ENCODE peak calls at places on chromosome X, in four cellular contexts. V, B, R and I are unnamed samples.
A peak's percentile ranks its signal among the peaks of the same experiment; 100 is the strongest.

GRCh38 chrX:134026732-134027311 is 41.4 kb upstream of the GPC3 start:
- DNase-seq in V (peak; percentile 86), B (peak; percentile 61), R (peak; percentile 5), I (peak; percentile 49)

GRCh38 chrX:106611682-106612402 is at the start of gene RADX:
- DNase-seq in V (peak; percentile 92), B (peak; percentile 91), R (peak; percentile 45), I (peak; percentile 78)

GRCh38 chrX:137033774-137034507 is at the start of gene GPR101:
- DNase-seq in V (no peak), B (no peak), R (no peak), I (no peak)

GRCh38 chrX:76427560-76428242 is at the start of gene MAGEE1:
- DNase-seq in V (peak; percentile 79), B (peak; percentile 82), R (peak; percentile 37), I (peak; percentile 53)

GRCh38 chrX:70635227-70635626 is 190.6 kb downstream of the DLG3 start:
- DNase-seq in V (peak; percentile 7), B (no peak), R (no peak), I (no peak)

GRCh38 chrX:120302434-120302833 is 8.8 kb downstream of the TMEM255A start:
- DNase-seq in V (peak; percentile 68), B (peak; percentile 46), R (no peak), I (no peak)

GRCh38 chrX:15834827-15835595 is 19.6 kb downstream of the AP1S2 start:
- DNase-seq in V (peak; percentile 66), B (no peak), R (peak; percentile 60), I (no peak)

GRCh38 chrX:110733166-110733565 is 62.5 kb downstream of the CHRDL1 start:
- DNase-seq in V (no peak), B (no peak), R (peak; percentile 17), I (no peak)

GRCh38 chrX:51192104-51192503 is 140.5 kb upstream of the NUDT10 start:
- DNase-seq in V (no peak), B (peak; percentile 40), R (no peak), I (no peak)

GRCh38 chrX:118702741-118703140 is 24.7 kb upstream of the IL13RA1 start:
- DNase-seq in V (no peak), B (no peak), R (peak; percentile 42), I (no peak)

GRCh38 chrX:133215747-133216146 is 2.4 kb downstream of the TFDP3 start:
- DNase-seq in V (peak; percentile 37), B (no peak), R (peak; percentile 2), I (peak; percentile 2)

GRCh38 chrX:72131317-72132294 is at the start of gene RTL5:
- DNase-seq in V (peak; percentile 94), B (peak; percentile 72), R (peak; percentile 85), I (peak; percentile 78)

GRCh38 chrX:7965436-7965835 is 38.2 kb upstream of the PNPLA4 start:
- DNase-seq in V (no peak), B (no peak), R (no peak), I (no peak)

GRCh38 chrX:56764153-56764974 is 35.3 kb downstream of the NBDY start:
- DNase-seq in V (peak; percentile 78), B (peak; percentile 60), R (peak; percentile 87), I (peak; percentile 54)

GRCh38 chrX:154123241-154124219 is 20.5 kb upstream of the OPN1LW start:
- DNase-seq in V (peak; percentile 81), B (no peak), R (no peak), I (no peak)

GRCh38 chrX:69021561-69021960 is 143.7 kb downstream of the PJA1 start:
- DNase-seq in V (no peak), B (no peak), R (no peak), I (no peak)

GRCh38 chrX:71579136-71579989 is 1.1 kb downstream of the GCNA start:
- DNase-seq in V (peak; percentile 79), B (peak; percentile 39), R (no peak), I (no peak)

GRCh38 chrX:120262781-120263719 is 12.4 kb downstream of the ZBTB33 start:
- DNase-seq in V (peak; percentile 76), B (peak; percentile 55), R (no peak), I (no peak)

GRCh38 chrX:17596051-17596450 is 141.2 kb upstream of the SCML1 start:
- DNase-seq in V (no peak), B (no peak), R (no peak), I (no peak)

GRCh38 chrX:24339911-24340310 is 20.5 kb upstream of the SUPT20HL1 start:
- DNase-seq in V (no peak), B (no peak), R (no peak), I (no peak)

GRCh38 chrX:13469963-13470679 is 99.3 kb upstream of the EGFL6 start:
- DNase-seq in V (no peak), B (no peak), R (peak; percentile 75), I (no peak)

GRCh38 chrX:136608295-136608933 is 39.5 kb upstream of the CD40LG start:
- DNase-seq in V (peak; percentile 7), B (peak; percentile 30), R (no peak), I (no peak)

DNA sequence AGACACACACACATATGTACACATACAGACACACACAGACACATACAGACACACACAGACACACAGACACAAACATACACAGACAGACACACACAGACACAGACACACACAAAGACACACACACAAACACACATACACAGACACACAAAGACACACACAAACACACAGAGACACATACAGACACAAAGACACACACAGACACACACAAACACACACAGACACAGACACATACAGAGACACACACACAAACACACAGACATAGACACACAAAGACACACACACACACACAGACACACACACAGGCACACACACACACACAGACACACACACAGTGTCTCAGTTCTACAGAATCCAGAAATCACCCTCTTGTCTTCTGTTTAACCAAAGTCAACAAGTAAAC is 280.7 kb downstream of the ASMT start:
- DNase-seq in V (no peak), B (no peak), R (no peak), I (no peak)
- H2BK5ac ChIP-seq in V (no peak overlapping the region), B (no peak overlapping the region), R (peak overlapping the region; percentile 74), I (no peak overlapping the region)

GRCh38 chrX:96373047-96373355 is 311.6 kb upstream of the DIAPH2 start:
- DNase-seq in V (no peak), B (no peak), R (no peak), I (no peak)
- H2BK5ac ChIP-seq in V (no peak overlapping the region), B (no peak overlapping the region), R (no peak overlapping the region), I (no peak overlapping the region)

GRCh38 chrX:39813631-39814246 is 284.0 kb downstream of the BCOR start:
- DNase-seq in V (no peak), B (no peak), R (peak; percentile 69), I (no peak)
- H2BK5ac ChIP-seq in V (no peak overlapping the region), B (no peak overlapping the region), R (no peak overlapping the region), I (no peak overlapping the region)

DNA sequence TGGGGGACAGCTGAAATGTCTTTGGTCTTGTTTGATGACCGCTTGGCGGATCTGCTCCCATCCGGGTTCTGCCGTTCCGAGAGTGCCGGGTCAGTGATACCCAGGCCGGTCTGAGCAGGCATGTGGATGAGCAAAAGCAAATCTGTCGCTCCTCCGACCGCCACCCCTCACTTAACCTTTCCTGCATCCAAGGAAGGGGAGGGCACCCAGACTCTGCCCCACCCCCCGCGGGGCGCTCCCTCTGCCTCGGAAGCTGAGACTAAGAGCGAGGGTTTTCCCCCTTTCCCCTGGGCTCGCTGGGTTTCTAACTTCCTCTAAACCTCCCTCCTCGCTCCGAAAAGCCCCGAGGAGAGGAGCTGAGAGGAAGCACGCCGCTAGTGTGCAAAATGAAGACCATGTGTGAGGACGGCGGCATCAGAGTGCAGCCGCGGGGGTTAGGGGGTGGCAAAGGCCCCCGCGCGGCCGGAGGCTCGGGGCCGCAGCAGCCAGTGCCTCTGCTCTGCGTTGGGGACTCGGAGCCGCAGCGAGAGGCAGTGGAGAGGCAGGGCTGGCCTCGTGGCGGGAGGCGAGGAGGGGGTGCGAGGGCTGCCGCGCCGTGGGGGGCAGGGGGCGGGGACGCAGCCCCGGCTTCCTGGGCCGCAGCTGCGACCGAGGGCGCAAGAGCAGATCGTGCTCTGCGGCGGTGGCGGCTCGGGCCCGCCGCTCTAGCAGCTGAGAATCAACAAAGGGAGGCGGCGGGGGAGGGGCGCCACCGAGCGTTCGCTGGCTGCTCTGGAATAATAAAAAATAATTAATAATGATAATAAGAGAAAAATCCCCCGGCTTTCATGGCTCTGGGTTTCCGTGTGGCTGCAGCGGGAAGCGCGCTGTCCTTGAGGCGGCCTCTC is 55.8 kb upstream of the BCOR start:
- DNase-seq in V (peak; percentile 44), B (peak; percentile 61), R (no peak), I (no peak)
- H2BK5ac ChIP-seq in V (no peak overlapping the region), B (no peak overlapping the region), R (no peak overlapping the region), I (no peak overlapping the region)